ENCODE peak calls at places on chromosomes 12 and 14, in nine cellular contexts. W is ovary, R is A549, V is heart left ventricle, U is body of pancreas, Q is HCT116, S is suprapubic skin, A is endothelial cell of umbilical vein, N is adrenal gland. O is an unnamed sample.

GRCh38 chr12:47979166-47979565 is 15.8 kb downstream of the TMEM106C start:
- DNase-seq in W (no peak), R (no peak), V (no peak), U (no peak), Q (no peak), S (no peak), A (no peak), N (no peak), O (no peak)

GRCh38 chr14:38731962-38732361 is 371.1 kb downstream of the SEC23A start:
- DNase-seq in W (no peak), R (no peak), V (no peak), U (no peak), Q (no peak), S (no peak), A (no peak), N (no peak), O (no peak)

GRCh38 chr12:64064240-64064639 is 157.9 kb downstream of the KICS2 start:
- DNase-seq in W (no peak), R (no peak), V (no peak), U (no peak), Q (no peak), S (no peak), A (no peak), N (no peak), O (no peak)

GRCh38 chr14:90274019-90274418 is 17.7 kb downstream of the PSMC1 start:
- DNase-seq in W (no peak), R (peak), V (no peak), U (no peak), Q (no peak), S (no peak), A (no peak), N (no peak), O (no peak)

GRCh38 chr14:29016050-29016900 is 249.7 kb downstream of the FOXG1 start:
- DNase-seq in W (peak), R (peak), V (no peak), U (peak), Q (no peak), S (no peak), A (peak), N (no peak), O (no peak)

GRCh38 chr12:11724888-11725310 is 75.4 kb downstream of the ETV6 start:
- DNase-seq in W (no peak), R (no peak), V (no peak), U (no peak), Q (no peak), S (no peak), A (peak), N (no peak), O (no peak)

GRCh38 chr12:110135012-110135411 is 10.9 kb downstream of the IFT81 start:
- DNase-seq in W (no peak), R (peak), V (no peak), U (no peak), Q (no peak), S (no peak), A (no peak), N (no peak), O (no peak)

GRCh38 chr12:108846320-108846719 is 11.1 kb downstream of the SSH1 start:
- DNase-seq in W (no peak), R (no peak), V (peak), U (peak), Q (no peak), S (peak), A (no peak), N (peak), O (no peak)

GRCh38 chr14:102659797-102660196 is 67.3 kb downstream of the RCOR1 start:
- DNase-seq in W (no peak), R (peak), V (no peak), U (no peak), Q (no peak), S (no peak), A (no peak), N (no peak), O (no peak)

GRCh38 chr12:41264281-41264680 is 76.2 kb downstream of the PDZRN4 start:
- DNase-seq in W (no peak), R (peak), V (no peak), U (no peak), Q (no peak), S (no peak), A (peak), N (no peak), O (no peak)

GRCh38 chr14:68910540-68910939 is 68.6 kb downstream of the ACTN1 start:
- DNase-seq in W (no peak), R (no peak), V (no peak), U (no peak), Q (no peak), S (no peak), A (no peak), N (no peak), O (no peak)

GRCh38 chr12:90510948-90511347 is 444.0 kb downstream of the CCER1 start:
- DNase-seq in W (no peak), R (no peak), V (no peak), U (no peak), Q (no peak), S (no peak), A (no peak), N (no peak), O (no peak)

GRCh38 chr14:91374897-91375747 is 42.5 kb downstream of the CCDC88C start:
- DNase-seq in W (no peak), R (no peak), V (no peak), U (peak), Q (no peak), S (no peak), A (no peak), N (no peak), O (no peak)

GRCh38 chr14:68279777-68280233 is 460.2 kb downstream of the RAD51B start:
- DNase-seq in W (no peak), R (no peak), V (no peak), U (no peak), Q (no peak), S (no peak), A (no peak), N (no peak), O (no peak)

GRCh38 chr14:52987042-52987441 is 36.2 kb upstream of the FERMT2 start:
- DNase-seq in W (no peak), R (no peak), V (no peak), U (no peak), Q (no peak), S (no peak), A (no peak), N (no peak), O (no peak)

GRCh38 chr14:75319021-75319420 is 40.4 kb downstream of the FOS start:
- DNase-seq in W (no peak), R (no peak), V (no peak), U (no peak), Q (no peak), S (no peak), A (no peak), N (no peak), O (no peak)

GRCh38 chr12:79364197-79364596 is 326.6 kb downstream of the PAWR start:
- DNase-seq in W (no peak), R (peak), V (no peak), U (no peak), Q (no peak), S (no peak), A (no peak), N (no peak), O (no peak)

GRCh38 chr14:51828017-51828797 is 32.2 kb upstream of the GNG2 start:
- DNase-seq in W (no peak), R (peak), V (peak), U (no peak), Q (peak), S (no peak), A (no peak), N (peak), O (peak)

GRCh38 chr14:89139404-89140247 is 277.4 kb downstream of the FOXN3 start:
- DNase-seq in W (no peak), R (no peak), V (no peak), U (no peak), Q (no peak), S (no peak), A (no peak), N (no peak), O (no peak)

GRCh38 chr12:162467-163307 is 51.3 kb downstream of the SLC6A12 start:
- DNase-seq in W (no peak), R (no peak), V (no peak), U (no peak), Q (no peak), S (no peak), A (no peak), N (no peak), O (no peak)

GRCh38 chr14:36626150-36626549 is 35.5 kb upstream of the PAX9 start:
- DNase-seq in W (no peak), R (no peak), V (no peak), U (no peak), Q (no peak), S (no peak), A (no peak), N (no peak), O (no peak)

GRCh38 chr14:24310666-24311604 is at the start of gene LTB4R:
- DNase-seq in W (peak), R (no peak), V (peak), U (peak), Q (no peak), S (peak), A (peak), N (peak), O (no peak)
- TF ChIP-seq POLR2A in W (peak), R (no peak), V (peak), U (peak), Q (no peak), S (no peak), A (peak), N (peak), O (no peak)

DNA sequence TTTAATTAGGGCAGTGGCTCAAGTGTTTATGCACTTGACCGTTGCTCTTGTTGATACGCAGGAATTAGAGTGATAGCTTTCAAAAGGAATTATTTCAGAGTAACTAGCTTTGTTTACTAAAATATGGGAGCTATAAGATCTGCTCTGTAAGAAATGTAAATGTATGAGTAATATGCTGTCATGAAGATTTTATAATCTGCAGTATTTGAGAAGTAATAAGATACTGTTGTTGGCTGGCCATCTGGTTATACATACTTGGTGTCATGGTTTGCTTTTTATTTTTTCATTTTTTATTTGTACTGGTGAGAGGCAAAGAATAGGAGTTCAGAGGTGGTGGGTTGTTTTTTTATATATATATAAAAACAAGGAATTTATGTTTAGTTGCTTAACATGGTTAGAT is 58.5 kb downstream of the PLXNC1 start:
- DNase-seq in W (no peak), R (no peak), V (no peak), U (no peak), Q (no peak), S (no peak), A (no peak), N (no peak), O (no peak)
- TF ChIP-seq POLR2A in W (no peak), R (no peak), V (no peak), U (no peak), Q (no peak), S (no peak), A (no peak), N (no peak), O (no peak)

GRCh38 chr12:56317675-56318074 is 1.9 kb upstream of the CNPY2 start:
- DNase-seq in W (no peak), R (no peak), V (no peak), U (no peak), Q (no peak), S (no peak), A (no peak), N (no peak), O (no peak)

GRCh38 chr12:56315256-56315625 is 547 bp downstream of the CNPY2 start:
- DNase-seq in W (peak), R (no peak), V (no peak), U (no peak), Q (no peak), S (peak), A (no peak), N (no peak), O (no peak)

GRCh38 chr12:56321027-56321426 is 5.2 kb upstream of the CNPY2 start:
- DNase-seq in W (no peak), R (no peak), V (no peak), U (no peak), Q (no peak), S (no peak), A (no peak), N (peak), O (no peak)

GRCh38 chr12:56311003-56311402 is 4.8 kb downstream of the CNPY2 start:
- DNase-seq in W (no peak), R (no peak), V (no peak), U (no peak), Q (no peak), S (no peak), A (no peak), N (no peak), O (no peak)

GRCh38 chr12:56315626-56316473 is at the start of gene CNPY2:
- DNase-seq in W (peak), R (peak), V (peak), U (peak), Q (peak), S (peak), A (peak), N (peak), O (peak)
- TF ChIP-seq POLR2A in W (peak), R (peak), V (peak), U (peak), Q (peak), S (peak), A (peak), N (peak), O (peak)

DNA sequence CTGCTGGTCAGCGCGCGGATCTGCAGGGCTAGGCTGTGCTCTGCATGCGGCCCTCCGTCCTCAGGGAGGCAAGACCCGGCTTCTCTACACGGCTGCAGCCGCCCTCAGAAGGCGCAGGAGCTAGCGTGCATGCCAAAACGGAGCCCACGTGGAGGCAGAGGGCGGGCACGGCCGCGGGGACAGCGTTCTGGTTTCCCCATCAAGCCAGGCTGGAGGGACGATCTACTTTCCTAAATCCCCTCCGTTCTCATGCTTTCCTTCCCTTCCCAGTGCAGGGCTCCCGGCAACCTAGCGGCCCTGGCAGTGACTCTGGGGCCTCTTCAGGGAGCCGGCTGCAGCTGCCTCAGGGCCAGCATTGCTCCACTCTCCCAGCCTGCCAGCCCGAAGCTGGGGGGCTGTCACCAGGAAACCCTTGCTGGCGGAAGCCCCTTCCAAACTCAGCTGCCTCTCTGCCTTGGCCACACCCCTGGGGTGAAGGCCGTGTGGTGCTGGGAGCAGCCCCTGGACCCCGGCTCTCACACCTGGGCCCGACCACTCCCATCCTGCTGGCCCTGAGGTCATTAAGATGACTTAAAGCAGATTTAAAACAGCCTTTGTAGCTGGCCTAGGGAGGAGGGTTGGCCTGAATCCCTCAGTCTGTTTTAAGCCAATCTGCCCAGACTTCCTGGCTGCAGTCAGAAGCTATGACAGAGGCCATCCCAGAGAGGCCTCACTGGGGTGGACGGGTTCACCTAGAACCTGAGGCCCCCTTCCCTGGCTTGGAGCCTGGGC is 9.2 kb upstream of the GOLGA3 start:
- DNase-seq in W (no peak), R (no peak), V (peak), U (no peak), Q (no peak), S (no peak), A (no peak), N (no peak), O (no peak)
- TF ChIP-seq POLR2A in W (no peak), R (no peak), V (no peak), U (no peak), Q (no peak), S (no peak), A (no peak), N (no peak), O (no peak)

GRCh38 chr12:51925400-51926063 is 18.2 kb downstream of the ACVRL1 start:
- DNase-seq in W (no peak), R (no peak), V (no peak), U (no peak), Q (no peak), S (no peak), A (no peak), N (no peak), O (no peak)

GRCh38 chr12:51922762-51923505 is 15.6 kb downstream of the ACVRL1 start:
- DNase-seq in W (no peak), R (peak), V (peak), U (peak), Q (no peak), S (no peak), A (peak), N (peak), O (no peak)

GRCh38 chr12:51922146-51922545 is 14.8 kb downstream of the ACVRL1 start:
- DNase-seq in W (no peak), R (no peak), V (no peak), U (no peak), Q (no peak), S (no peak), A (no peak), N (no peak), O (no peak)

GRCh38 chr12:51924551-51925399 is 17.5 kb downstream of the ACVRL1 start:
- DNase-seq in W (no peak), R (no peak), V (no peak), U (no peak), Q (no peak), S (no peak), A (peak), N (no peak), O (no peak)

GRCh38 chr12:51923506-51924365 is 16.4 kb downstream of the ACVRL1 start:
- DNase-seq in W (peak), R (no peak), V (peak), U (peak), Q (no peak), S (peak), A (peak), N (no peak), O (no peak)
- TF ChIP-seq POLR2A in W (no peak), R (no peak), V (peak), U (no peak), Q (no peak), S (no peak), A (peak), N (no peak), O (no peak)

GRCh38 chr14:21262410-21262809 is 6.8 kb downstream of the HNRNPC start:
- DNase-seq in W (no peak), R (no peak), V (no peak), U (no peak), Q (no peak), S (no peak), A (no peak), N (no peak), O (no peak)
- TF ChIP-seq POLR2A in W (no peak), R (no peak), V (no peak), U (no peak), Q (no peak), S (no peak), A (no peak), N (no peak), O (no peak)

GRCh38 chr12:130582286-130582685 is 133.8 kb downstream of the RIMBP2 start:
- DNase-seq in W (no peak), R (no peak), V (no peak), U (no peak), Q (no peak), S (no peak), A (no peak), N (no peak), O (no peak)

GRCh38 chr12:130587966-130588365 is 128.1 kb downstream of the RIMBP2 start:
- DNase-seq in W (no peak), R (no peak), V (no peak), U (no peak), Q (no peak), S (no peak), A (no peak), N (no peak), O (no peak)

GRCh38 chr12:130583317-130583716 is 132.8 kb downstream of the RIMBP2 start:
- DNase-seq in W (no peak), R (no peak), V (no peak), U (no peak), Q (no peak), S (no peak), A (no peak), N (no peak), O (no peak)

GRCh38 chr12:130581782-130582181 is 134.3 kb downstream of the RIMBP2 start:
- DNase-seq in W (no peak), R (no peak), V (no peak), U (no peak), Q (no peak), S (no peak), A (no peak), N (no peak), O (no peak)

GRCh38 chr12:130583800-130584199 is 132.3 kb downstream of the RIMBP2 start:
- DNase-seq in W (no peak), R (no peak), V (no peak), U (no peak), Q (no peak), S (no peak), A (no peak), N (no peak), O (no peak)
- TF ChIP-seq POLR2A in W (no peak), R (no peak), V (no peak), U (no peak), Q (no peak), S (no peak), A (no peak), N (no peak), O (no peak)

GRCh38 chr14:35399083-35399807 is 5.3 kb downstream of the NFKBIA start:
- DNase-seq in W (no peak), R (no peak), V (no peak), U (no peak), Q (no peak), S (no peak), A (peak), N (no peak), O (no peak)
- TF ChIP-seq POLR2A in W (no peak), R (no peak), V (no peak), U (peak), Q (no peak), S (no peak), A (no peak), N (no peak), O (no peak)

GRCh38 chr12:123633379-123634141 is at the start of the genes EIF2B1 and GTF2H3:
- DNase-seq in W (peak), R (peak), V (peak), U (peak), Q (peak), S (peak), A (peak), N (peak), O (peak)
- TF ChIP-seq POLR2A in W (peak), R (peak), V (peak), U (peak), Q (peak), S (peak), A (peak), N (peak), O (peak)

O was measured in H54.